ENCODE peak calls at places on chromosomes 3 and 15, in seven cellular contexts. R is tibial nerve; W is heart left ventricle; T is stomach; G is A549; Z is heart right ventricle; V is CD8-positive, alpha-beta T cell. B is an unnamed sample. For H3K9me3, the result is how much of the 10 kb centered on the place peaks cover.

GRCh38 chr3:167820114-167820865 is 84.8 kb downstream of the SERPINI1 start:
- DNase-seq in R (no peak), G (no peak), W (no peak), Z (no peak), T (no peak), V (no peak), B (no peak)

GRCh38 chr15:66401130-66402021 is 14.7 kb downstream of the MAP2K1 start:
- DNase-seq in G (peak), V (no peak), R (no peak), T (no peak), W (no peak), Z (no peak), B (no peak)

GRCh38 chr15:85005744-85006143 is 24.1 kb downstream of the PDE8A start:
- DNase-seq in G (no peak), Z (no peak), V (no peak), T (no peak), R (no peak), W (no peak), B (no peak)

GRCh38 chr3:128318275-128318920 is 148.3 kb downstream of the DNAJB8 start:
- DNase-seq in R (no peak), T (peak), V (no peak), W (no peak), G (no peak), Z (no peak), B (no peak)

GRCh38 chr3:15331606-15332404 is 581 bp downstream of the SH3BP5 start:
- DNase-seq in V (peak), G (no peak), T (peak), Z (no peak), W (peak), R (no peak), B (peak)

GRCh38 chr3:183515968-183516851 is 39.3 kb downstream of the KLHL6 start:
- DNase-seq in R (no peak), G (no peak), T (no peak), W (no peak), Z (no peak), V (peak), B (no peak)

GRCh38 chr15:71295242-71296031 is 180.2 kb downstream of the THSD4 start:
- DNase-seq in G (peak), V (no peak), T (no peak), R (no peak), W (peak), Z (no peak), B (no peak)

GRCh38 chr15:23497710-23498111 is 50.7 kb upstream of the GOLGA6L2 start:
- DNase-seq in R (no peak), W (no peak), Z (no peak), V (no peak), T (no peak), G (peak), B (no peak)

GRCh38 chr3:17912011-17912760 is 169.8 kb upstream of the TBC1D5 start:
- DNase-seq in V (no peak), G (no peak), T (no peak), W (no peak), R (no peak), Z (no peak), B (no peak)

GRCh38 chr3:152203677-152204076 is 65.1 kb upstream of the MBNL1 start:
- DNase-seq in R (no peak), T (no peak), G (no peak), Z (no peak), V (no peak), W (no peak), B (no peak)

GRCh38 chr15:79122943-79123342 is 32.4 kb upstream of the RASGRF1 start:
- DNase-seq in T (no peak), V (no peak), Z (no peak), G (no peak), W (no peak), R (no peak), B (no peak)

GRCh38 chr3:52091566-52092290 is 35.4 kb upstream of the DUSP7 start:
- DNase-seq in V (no peak), T (no peak), R (no peak), G (no peak), Z (no peak), W (no peak), B (no peak)

GRCh38 chr3:16897254-16897926 is 12.6 kb downstream of the PLCL2 start:
- DNase-seq in R (no peak), V (no peak), Z (no peak), G (peak), W (no peak), T (no peak), B (no peak)

GRCh38 chr3:188299068-188299467 is 145.1 kb downstream of the LPP start:
- DNase-seq in R (no peak), W (no peak), T (no peak), Z (no peak), V (no peak), G (no peak), B (no peak)

GRCh38 chr15:48486228-48486627 is 155.0 kb downstream of the DUT start:
- DNase-seq in R (no peak), W (no peak), Z (no peak), G (no peak), T (no peak), V (no peak), B (no peak)

GRCh38 chr3:134918448-134918847 is 123.4 kb downstream of the EPHB1 start:
- DNase-seq in T (no peak), Z (no peak), W (no peak), R (no peak), V (no peak), G (no peak), B (no peak)

GRCh38 chr15:90138071-90138833 is 36.0 kb upstream of the IDH2 start:
- DNase-seq in G (no peak), R (no peak), Z (peak), V (no peak), T (peak), W (peak), B (no peak)
- H3K9me3 ChIP-seq in G (under half), R (under half), Z (under half), V (under half), T (under half), W (under half), B (under half)

DNA sequence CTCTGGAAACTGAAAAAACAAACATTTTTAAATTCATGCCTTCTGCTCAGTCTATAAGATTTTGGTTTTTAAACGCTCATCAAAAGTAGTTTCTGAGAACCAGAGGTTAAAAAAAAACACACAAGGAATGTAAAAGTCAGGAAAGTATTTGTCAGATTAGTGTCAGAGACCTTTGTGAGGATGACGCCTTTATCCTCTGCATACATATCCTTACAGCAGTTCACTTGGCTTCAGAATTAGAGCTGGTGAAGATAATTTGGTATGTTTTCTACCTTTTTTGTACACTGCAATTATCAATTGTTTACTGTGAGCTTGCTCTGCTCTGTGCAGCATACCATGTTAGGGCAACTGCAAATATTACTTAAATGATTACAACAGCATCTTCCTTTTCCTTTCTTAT is 8.3 kb downstream of the PRTG start:
- DNase-seq in G (no peak), R (no peak), W (no peak), T (no peak), V (no peak), Z (no peak), B (no peak)
- H3K9me3 ChIP-seq in G (under half), R (under half), W (under half), T (under half), V (under half), Z (under half), B (under half)

DNA sequence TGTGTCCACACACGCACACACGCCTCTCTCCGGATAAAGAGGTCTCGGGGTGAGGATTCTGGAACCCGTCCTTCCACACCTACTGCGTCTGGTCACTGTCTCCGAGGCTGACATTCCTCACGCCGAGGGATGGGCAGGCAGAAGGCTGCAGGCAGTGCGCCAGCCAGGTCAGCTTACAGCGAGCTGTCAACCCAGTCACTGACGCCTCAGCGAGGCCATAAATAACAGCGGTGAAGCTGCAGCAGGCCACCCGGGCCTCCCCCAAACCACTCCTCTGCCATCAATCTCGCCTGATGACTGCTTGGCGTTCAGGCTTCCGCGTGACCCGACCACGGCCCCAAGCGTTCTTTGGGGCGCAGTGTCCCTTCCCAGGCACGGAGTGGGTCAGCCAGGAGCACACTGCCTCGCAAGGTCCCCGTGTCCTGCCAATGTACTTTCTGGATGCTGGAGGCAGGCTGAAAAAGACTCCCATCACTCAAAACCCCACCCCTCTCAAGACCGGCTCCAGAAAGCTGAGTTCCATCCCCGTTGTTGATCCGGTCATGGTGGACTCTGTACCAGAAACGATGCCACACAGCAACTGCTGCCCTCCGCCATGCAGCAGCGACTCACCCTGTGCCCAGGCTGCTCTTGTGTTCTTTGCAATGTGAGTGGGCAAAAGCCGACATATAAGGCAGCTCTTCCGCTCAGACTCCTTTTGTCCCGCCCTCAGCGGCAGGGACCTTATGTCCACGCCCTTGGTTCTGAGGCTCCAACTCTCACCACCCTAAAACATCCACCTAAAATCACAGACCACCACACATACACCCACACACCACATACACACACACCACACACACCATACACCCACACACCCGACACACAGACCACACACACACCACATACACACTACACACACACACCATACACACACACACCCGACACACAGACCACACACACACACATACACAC is 27.1 kb downstream of the CPN2 start:
- DNase-seq in R (no peak), T (no peak), W (peak), G (peak), V (peak), Z (peak), B (peak)
- H3K9me3 ChIP-seq in R (under half), T (under half), W (under half), G (under half), V (under half), Z (under half), B (under half)

DNA sequence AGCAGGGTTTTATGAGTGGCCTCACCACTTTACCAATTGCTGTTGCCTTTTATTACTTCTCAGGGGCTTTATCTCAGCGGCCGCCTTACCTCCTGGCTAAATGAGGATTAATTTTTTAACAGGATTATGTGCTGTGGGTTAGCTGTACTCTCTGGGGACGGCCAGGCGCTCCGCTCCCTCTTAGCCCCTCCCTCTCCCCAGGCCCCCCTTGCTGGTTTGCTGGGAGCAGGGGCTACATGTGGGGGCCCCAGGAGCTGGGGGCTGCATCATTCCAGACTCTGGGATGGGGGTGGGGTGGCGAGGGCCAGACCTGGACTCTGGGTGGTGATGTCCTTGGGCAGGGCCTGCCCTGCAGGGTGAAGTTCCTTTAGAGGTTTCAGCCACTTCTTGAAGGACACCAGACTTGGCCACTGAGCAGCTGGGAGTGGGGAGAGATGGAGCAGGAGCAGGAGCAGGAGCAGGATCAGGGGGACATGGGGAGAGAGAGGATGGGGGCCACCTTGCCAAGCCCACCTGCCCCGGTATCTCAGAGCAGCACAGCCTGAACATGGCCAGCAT is 196.1 kb downstream of the GOLGA6L6 start:
- DNase-seq in R (no peak), Z (no peak), W (no peak), G (peak), V (no peak), T (no peak), B (no peak)
- H3K9me3 ChIP-seq in R (under half), Z (under half), W (under half), G (half or more), V (under half), T (half or more), B (under half)

GRCh38 chr3:197248341-197248740 is 50.1 kb downstream of the DLG1 start:
- DNase-seq in W (no peak), V (no peak), Z (no peak), T (no peak), R (no peak), G (peak), B (no peak)
- H3K9me3 ChIP-seq in W (under half), V (under half), Z (under half), T (under half), R (under half), G (under half), B (under half)

GRCh38 chr15:25067725-25068309 is 113.0 kb downstream of the SNRPN start:
- DNase-seq in V (no peak), R (no peak), W (no peak), Z (no peak), G (no peak), T (no peak), B (no peak)
- H3K9me3 ChIP-seq in V (half or more), R (under half), W (under half), Z (half or more), G (half or more), T (half or more), B (half or more)

GRCh38 chr15:20351448-20351961 is 190.1 kb downstream of the GOLGA6L6 start:
- DNase-seq in V (no peak), R (no peak), T (peak), G (peak), W (peak), Z (no peak), B (no peak)
- H3K9me3 ChIP-seq in V (under half), R (under half), T (under half), G (under half), W (under half), Z (under half), B (under half)

B was measured in T-helper 17 cell.